ENCODE peak calls at places on chromosome 3, in seven cellular contexts. I is H9, N is neuronal stem cell, Y is IMR-90, H is mesendoderm, P is H1, L is trophoblast cell. V is an unnamed sample.

GRCh38 chr3:139281512-139282196 is 62.2 kb upstream of the MRPS22 start:
- DNase-seq in I (no peak), N (no peak), Y (no peak), H (no peak), P (no peak), L (peak), V (no peak)

GRCh38 chr3:14410501-14411165 is 8.2 kb downstream of the SLC6A6 start:
- DNase-seq in I (no peak), N (no peak), Y (peak), H (peak), P (no peak), L (peak), V (peak)

GRCh38 chr3:133887951-133888703 is 7.6 kb downstream of the RAB6B start:
- DNase-seq in I (no peak), N (no peak), Y (no peak), H (no peak), P (no peak), L (peak), V (no peak)

GRCh38 chr3:143586565-143586964 is 261.7 kb downstream of the SLC9A9 start:
- DNase-seq in I (no peak), N (no peak), Y (no peak), H (no peak), P (no peak), L (no peak), V (no peak)

GRCh38 chr3:24367681-24368264 is 126.9 kb downstream of the THRB start:
- DNase-seq in I (no peak), N (no peak), Y (no peak), H (no peak), P (no peak), L (peak), V (peak)

GRCh38 chr3:195758721-195759353 is 38.1 kb downstream of the MUC20 start:
- DNase-seq in I (no peak), N (no peak), Y (no peak), H (no peak), P (no peak), L (no peak), V (no peak)

GRCh38 chr3:33174711-33175409 is 43.8 kb downstream of the SUSD5 start:
- DNase-seq in I (no peak), N (no peak), Y (peak), H (no peak), P (no peak), L (no peak), V (no peak)

GRCh38 chr3:108184824-108185223 is 37.4 kb downstream of the IFT57 start:
- DNase-seq in I (no peak), N (no peak), Y (no peak), H (no peak), P (no peak), L (no peak), V (no peak)

GRCh38 chr3:169659858-169660614 is 3.5 kb downstream of the MECOM start:
- DNase-seq in I (peak), N (peak), Y (no peak), H (no peak), P (no peak), L (no peak), V (no peak)

GRCh38 chr3:196220587-196220986 is 4.3 kb downstream of the SLC51A start:
- DNase-seq in I (no peak), N (no peak), Y (no peak), H (no peak), P (no peak), L (peak), V (no peak)

GRCh38 chr3:39809181-39809994 is at the start of gene MYRIP:
- DNase-seq in I (peak), N (peak), Y (no peak), H (peak), P (no peak), L (peak), V (no peak)

GRCh38 chr3:163490119-163490518 is 1588.2 kb downstream of the SI start:
- DNase-seq in I (peak), N (peak), Y (no peak), H (peak), P (peak), L (peak), V (peak)

GRCh38 chr3:4505688-4506558 is 12.8 kb downstream of the ITPR1 start:
- DNase-seq in I (no peak), N (no peak), Y (no peak), H (no peak), P (no peak), L (no peak), V (no peak)

GRCh38 chr3:127915115-127915936 is at the start of gene KBTBD12:
- DNase-seq in I (peak), N (peak), Y (no peak), H (no peak), P (no peak), L (no peak), V (no peak)

GRCh38 chr3:50345586-50345985 is at the start of gene ZMYND10:
- DNase-seq in I (peak), N (peak), Y (peak), H (peak), P (no peak), L (peak), V (no peak)

DNA sequence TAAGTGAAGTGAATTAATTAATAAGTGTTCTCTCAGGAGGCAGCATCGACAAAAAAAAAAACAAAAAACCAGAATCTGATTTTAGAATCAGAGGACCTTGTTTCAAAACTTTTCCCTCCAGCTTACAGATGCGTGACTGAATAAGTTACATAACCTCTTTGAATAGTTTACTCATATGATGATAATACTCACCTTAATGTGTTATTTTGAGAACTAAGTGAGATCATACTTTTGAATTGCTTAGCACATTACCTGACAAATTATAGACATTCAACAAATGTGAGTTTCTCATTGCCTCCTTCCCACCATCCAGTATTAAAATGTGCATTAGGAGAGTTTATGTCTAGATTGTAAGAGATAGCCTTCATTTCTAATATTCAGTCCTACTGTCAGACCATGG is 94.0 kb downstream of the SOX2 start:
- DNase-seq in I (no peak), N (no peak), Y (no peak), H (no peak), P (no peak), L (no peak), V (no peak)
- H2BK5ac ChIP-seq in I (no peak), N (no peak), Y (no peak), H (no peak), P (no peak), L (no peak), V (no peak)

GRCh38 chr3:41710646-41711388 is 251.1 kb downstream of the ULK4 start:
- DNase-seq in I (peak), N (no peak), Y (peak), H (peak), P (peak), L (no peak), V (peak)
- H3K18ac ChIP-seq in I (no peak), N (no peak), Y (no peak), H (no peak), P (peak), L (no peak), V (no peak)

DNA sequence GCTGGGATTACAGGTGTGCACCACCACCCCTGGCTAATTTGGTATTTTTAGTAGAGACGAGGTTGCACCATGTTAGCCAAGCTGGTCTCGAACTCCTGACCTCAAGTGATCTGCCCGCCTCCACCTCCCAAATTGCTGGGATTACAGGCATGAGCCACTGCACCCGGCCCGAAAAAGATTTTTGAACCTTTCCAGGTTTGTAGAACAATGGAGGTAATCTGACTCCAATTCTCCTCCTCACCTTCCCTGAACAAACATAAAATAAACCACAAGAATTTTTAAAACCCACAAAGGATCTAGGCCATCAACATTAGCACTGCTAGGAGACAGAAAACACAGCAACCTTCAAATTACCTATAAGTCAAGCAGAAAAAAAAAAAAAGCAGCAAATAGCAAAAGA is 32.3 kb downstream of the TFDP2 start:
- DNase-seq in I (no peak), N (no peak), Y (peak), H (peak), P (no peak), L (no peak), V (no peak)
- H3K27ac ChIP-seq in I (no peak), N (peak), Y (no peak), H (no peak), P (no peak), L (peak), V (no peak)

GRCh38 chr3:62041681-62042080 is 331.7 kb downstream of the FEZF2 start:
- DNase-seq in I (no peak), N (no peak), Y (no peak), H (no peak), P (no peak), L (peak), V (no peak)

GRCh38 chr3:62048577-62048976 is 324.8 kb downstream of the FEZF2 start:
- DNase-seq in I (no peak), N (no peak), Y (no peak), H (no peak), P (no peak), L (no peak), V (no peak)

GRCh38 chr3:62049033-62049432 is 324.3 kb downstream of the FEZF2 start:
- DNase-seq in I (no peak), N (no peak), Y (peak), H (no peak), P (no peak), L (peak), V (no peak)

GRCh38 chr3:62046326-62046725 is 327.0 kb downstream of the FEZF2 start:
- DNase-seq in I (no peak), N (no peak), Y (peak), H (no peak), P (no peak), L (peak), V (no peak)

DNA sequence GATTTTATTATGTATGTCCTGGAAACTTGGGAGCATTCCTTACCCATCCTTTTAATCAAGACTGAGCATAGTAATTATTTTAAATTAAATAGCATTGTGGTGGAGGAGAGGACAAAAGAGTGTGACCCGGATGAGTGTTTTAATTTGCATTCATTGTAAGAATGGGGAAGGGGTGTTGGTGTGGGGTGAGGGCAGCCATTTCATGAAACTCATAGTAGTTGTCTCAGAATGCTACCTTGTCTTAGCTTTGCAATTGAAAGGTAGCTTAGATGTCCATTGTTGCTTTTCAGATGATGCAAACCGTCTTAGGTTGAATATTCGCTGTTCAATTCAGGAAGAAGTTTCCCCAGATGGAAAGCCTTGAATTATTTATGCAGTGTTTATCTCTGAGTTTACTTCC is 328.5 kb downstream of the FEZF2 start:
- DNase-seq in I (no peak), N (no peak), Y (no peak), H (no peak), P (no peak), L (no peak), V (no peak)
- H2BK5ac ChIP-seq in I (no peak), N (no peak), Y (no peak), H (no peak), P (no peak), L (no peak), V (no peak)

DNA sequence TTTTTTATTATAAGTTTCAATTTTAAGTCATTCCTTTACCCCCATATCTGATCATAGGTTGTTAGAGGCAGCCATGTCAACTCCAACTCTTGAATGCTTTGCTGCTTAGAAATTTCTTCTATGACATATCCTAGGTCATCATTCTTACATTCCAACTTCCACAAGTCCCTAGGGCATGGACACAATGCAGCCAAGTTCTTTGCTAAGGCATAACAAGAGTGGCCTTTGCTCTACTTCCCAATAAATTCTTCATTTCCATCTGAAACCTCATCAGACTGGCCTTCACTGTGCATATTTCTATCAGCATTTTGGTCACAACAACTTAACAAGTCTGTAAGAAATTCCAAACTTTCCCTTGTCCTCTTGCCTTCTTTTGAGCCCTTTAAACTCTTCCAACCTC is 28.5 kb downstream of the TRIM42 start:
- DNase-seq in I (no peak), N (no peak), Y (no peak), H (no peak), P (no peak), L (peak), V (no peak)
- H3K18ac ChIP-seq in I (no peak), N (no peak), Y (no peak), H (no peak), P (no peak), L (no peak), V (no peak)

GRCh38 chr3:114622001-114622400 is 328.2 kb downstream of the TIGIT start:
- DNase-seq in I (no peak), N (no peak), Y (peak), H (no peak), P (no peak), L (no peak), V (peak)
- H3K27ac ChIP-seq in I (no peak), N (no peak), Y (no peak), H (no peak), P (no peak), L (no peak), V (no peak)

V was measured in mesenchymal stem cell.